ENCODE peak calls at places on chromosomes 11 and 22, in seven cellular contexts. U is AG09309, L is BE2C, Y is HCT116, V is fibroblast of pulmonary artery, E is uterus, M is fibroblast of lung. T is an unnamed sample.

GRCh38 chr22:30432520-30432919 is 7.0 kb downstream of the MTFP1 start:
- DNase-seq in U (no peak), L (no peak), Y (no peak), V (no peak), E (no peak), M (no peak), T (no peak)

GRCh38 chr22:48979482-48979881 is 848.2 kb downstream of the BRD1 start:
- DNase-seq in U (no peak), L (no peak), Y (peak), V (no peak), E (no peak), M (no peak), T (no peak)

GRCh38 chr11:10288881-10289764 is 4.9 kb downstream of the SBF2 start:
- DNase-seq in U (no peak), L (no peak), Y (no peak), V (no peak), E (no peak), M (no peak), T (no peak)

GRCh38 chr11:12071574-12071973 is 38.8 kb upstream of the MICAL2 start:
- DNase-seq in U (no peak), L (no peak), Y (no peak), V (no peak), E (no peak), M (no peak), T (no peak)

GRCh38 chr11:77309401-77310085 is 8.1 kb upstream of the GDPD4 start:
- DNase-seq in U (no peak), L (no peak), Y (no peak), V (no peak), E (no peak), M (no peak), T (no peak)

GRCh38 chr11:95068549-95068948 is 1.8 kb downstream of the SRSF8 start:
- DNase-seq in U (peak), L (peak), Y (peak), V (peak), E (peak), M (peak), T (peak)

GRCh38 chr11:130209128-130209932 is 49.7 kb downstream of the ST14 start:
- DNase-seq in U (no peak), L (peak), Y (no peak), V (no peak), E (no peak), M (no peak), T (no peak)

GRCh38 chr22:29479417-29480261 is at the start of gene NEFH:
- DNase-seq in U (no peak), L (peak), Y (no peak), V (no peak), E (no peak), M (no peak), T (no peak)

GRCh38 chr11:3971756-3972404 is 116.4 kb downstream of the STIM1 start:
- DNase-seq in U (no peak), L (no peak), Y (no peak), V (no peak), E (no peak), M (no peak), T (no peak)

GRCh38 chr11:127994736-127995135 is 592.6 kb downstream of the ETS1 start:
- DNase-seq in U (peak), L (no peak), Y (no peak), V (peak), E (no peak), M (peak), T (no peak)

GRCh38 chr11:15865212-15865987 is 490.9 kb downstream of the SOX6 start:
- DNase-seq in U (no peak), L (no peak), Y (no peak), V (no peak), E (no peak), M (no peak), T (no peak)

GRCh38 chr11:60774726-60775125 is 10.4 kb upstream of the MS4A10 start:
- DNase-seq in U (no peak), L (no peak), Y (no peak), V (no peak), E (no peak), M (no peak), T (no peak)

GRCh38 chr11:68002943-68003845 is 703 bp downstream of the UNC93B1 start:
- DNase-seq in U (no peak), L (no peak), Y (no peak), V (no peak), E (no peak), M (no peak), T (no peak)

GRCh38 chr11:12134239-12134590 is 23.8 kb downstream of the MICAL2 start:
- DNase-seq in U (no peak), L (no peak), Y (no peak), V (no peak), E (no peak), M (no peak), T (no peak)

GRCh38 chr11:42462558-42463310 is 849.1 kb upstream of the API5 start:
- DNase-seq in U (no peak), L (no peak), Y (no peak), V (peak), E (no peak), M (peak), T (no peak)

GRCh38 chr22:27212617-27213177 is 555.3 kb downstream of the MIAT start:
- DNase-seq in U (peak), L (peak), Y (no peak), V (peak), E (peak), M (peak), T (no peak)

GRCh38 chr22:47393191-47393590 is 630.7 kb downstream of the TBC1D22A start:
- DNase-seq in U (no peak), L (no peak), Y (no peak), V (no peak), E (no peak), M (no peak), T (no peak)

GRCh38 chr11:95335989-95336388 is 105.0 kb upstream of the SESN3 start:
- DNase-seq in U (no peak), L (peak), Y (no peak), V (no peak), E (no peak), M (peak), T (no peak)

GRCh38 chr11:35282226-35282882 is 137.0 kb downstream of the SLC1A2 start:
- DNase-seq in U (no peak), L (no peak), Y (no peak), V (peak), E (peak), M (peak), T (no peak)

GRCh38 chr22:35409783-35410662 is 10.1 kb downstream of the MCM5 start:
- DNase-seq in U (no peak), L (no peak), Y (no peak), V (peak), E (no peak), M (no peak), T (no peak)

GRCh38 chr22:35407352-35407751 is 7.4 kb downstream of the MCM5 start:
- DNase-seq in U (no peak), L (no peak), Y (no peak), V (no peak), E (no peak), M (no peak), T (no peak)

GRCh38 chr22:35410663-35411034 is 10.7 kb downstream of the MCM5 start:
- DNase-seq in U (no peak), L (no peak), Y (no peak), V (no peak), E (no peak), M (no peak), T (no peak)

GRCh38 chr22:35413624-35414023 is 13.7 kb downstream of the MCM5 start:
- DNase-seq in U (no peak), L (no peak), Y (no peak), V (no peak), E (no peak), M (no peak), T (no peak)

DNA sequence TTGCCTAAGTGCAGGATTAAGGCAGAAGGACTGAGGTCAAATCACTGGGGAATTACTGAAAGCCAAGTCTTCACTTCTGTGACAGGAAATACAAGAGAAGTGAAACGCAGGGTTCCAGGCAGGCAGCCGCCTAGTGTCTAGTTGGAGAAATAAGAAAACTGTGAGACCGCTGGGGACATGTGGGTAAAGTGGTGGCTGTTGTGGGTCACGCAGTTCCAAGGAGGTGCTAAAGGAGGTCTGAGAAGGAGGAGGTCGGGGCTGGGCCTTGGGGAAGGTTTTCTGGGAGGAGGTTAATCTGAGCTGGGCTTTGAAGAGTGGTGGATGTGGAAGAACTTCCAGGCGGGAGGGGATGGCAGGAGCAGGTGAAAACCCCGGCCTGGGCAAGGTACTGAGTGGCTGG is 11.2 kb downstream of the MCM5 start:
- DNase-seq in U (no peak), L (no peak), Y (no peak), V (no peak), E (no peak), M (no peak), T (no peak)
- TF ChIP-seq CTCF in U (no peak), L (no peak), Y (no peak), V (no peak), E (no peak), M (no peak), T (no peak)

DNA sequence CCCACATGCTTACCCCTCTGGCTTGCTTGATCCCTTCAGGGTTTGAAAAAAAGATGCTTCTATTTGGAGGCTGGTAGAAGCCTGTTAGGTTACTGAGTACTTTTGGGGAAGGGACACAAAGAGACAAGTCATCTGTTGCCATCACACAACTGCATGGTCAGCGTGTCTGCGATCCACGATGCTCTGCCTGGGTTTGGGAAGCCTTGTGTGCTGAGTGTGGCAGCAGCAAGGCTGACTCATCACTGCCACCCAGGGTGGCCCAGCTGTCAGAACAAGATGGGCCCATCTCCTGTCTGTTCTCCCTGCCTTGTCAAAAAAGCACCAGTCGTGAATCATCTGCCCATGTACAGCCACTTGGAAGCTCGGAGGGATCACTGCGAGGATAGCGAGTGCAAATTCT is 26.2 kb downstream of the UBASH3B start:
- DNase-seq in U (no peak), L (no peak), Y (no peak), V (no peak), E (no peak), M (peak), T (no peak)
- TF ChIP-seq CTCF in U (no peak), L (no peak), Y (no peak), V (no peak), E (no peak), M (no peak), T (no peak)

GRCh38 chr22:44485494-44485893 is 12.5 kb downstream of the RTL6 start:
- DNase-seq in U (no peak), L (no peak), Y (no peak), V (no peak), E (no peak), M (no peak), T (no peak)
- TF ChIP-seq CTCF in U (no peak), L (no peak), Y (no peak), V (no peak), E (no peak), M (no peak), T (no peak)

GRCh38 chr22:50267591-50268390 is 2.4 kb downstream of the MAPK11 start:
- DNase-seq in U (no peak), L (no peak), Y (no peak), V (peak), E (peak), M (peak), T (no peak)
- TF ChIP-seq CTCF in U (peak), L (no peak), Y (no peak), V (peak), E (peak), M (peak), T (peak)

DNA sequence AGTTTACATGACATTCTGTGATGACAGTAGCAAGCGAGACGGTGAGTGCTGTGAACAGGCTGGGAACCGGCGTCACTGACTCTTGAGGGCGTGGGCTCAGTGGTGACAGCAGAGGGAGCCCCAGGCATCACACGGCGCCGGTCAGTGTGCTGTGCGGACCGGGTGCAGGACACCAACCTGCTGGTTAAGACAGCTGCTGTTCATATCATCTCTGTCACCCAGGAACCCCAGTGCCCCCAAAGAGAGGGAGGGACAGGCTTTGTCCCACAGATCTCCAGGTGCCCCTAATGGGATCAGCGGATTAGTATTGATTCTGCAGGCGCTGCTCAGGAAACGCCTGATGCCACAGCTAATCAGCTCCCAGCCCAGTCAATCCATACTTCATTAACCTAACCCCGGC is 18.4 kb downstream of the B3GAT1 start:
- DNase-seq in U (no peak), L (peak), Y (peak), V (no peak), E (no peak), M (no peak), T (peak)
- TF ChIP-seq CTCF in U (no peak), L (peak), Y (peak), V (no peak), E (no peak), M (no peak), T (peak)

GRCh38 chr11:134391656-134392055 is 20.4 kb downstream of the B3GAT1 start:
- DNase-seq in U (no peak), L (no peak), Y (no peak), V (no peak), E (no peak), M (no peak), T (no peak)

GRCh38 chr11:134392953-134393615 is 19.0 kb downstream of the B3GAT1 start:
- DNase-seq in U (no peak), L (no peak), Y (no peak), V (no peak), E (no peak), M (no peak), T (no peak)

GRCh38 chr11:134390706-134391105 is 21.3 kb downstream of the B3GAT1 start:
- DNase-seq in U (no peak), L (no peak), Y (no peak), V (no peak), E (no peak), M (no peak), T (no peak)

GRCh38 chr11:134389464-134390180 is 22.4 kb downstream of the B3GAT1 start:
- DNase-seq in U (no peak), L (no peak), Y (no peak), V (no peak), E (no peak), M (no peak), T (no peak)

DNA sequence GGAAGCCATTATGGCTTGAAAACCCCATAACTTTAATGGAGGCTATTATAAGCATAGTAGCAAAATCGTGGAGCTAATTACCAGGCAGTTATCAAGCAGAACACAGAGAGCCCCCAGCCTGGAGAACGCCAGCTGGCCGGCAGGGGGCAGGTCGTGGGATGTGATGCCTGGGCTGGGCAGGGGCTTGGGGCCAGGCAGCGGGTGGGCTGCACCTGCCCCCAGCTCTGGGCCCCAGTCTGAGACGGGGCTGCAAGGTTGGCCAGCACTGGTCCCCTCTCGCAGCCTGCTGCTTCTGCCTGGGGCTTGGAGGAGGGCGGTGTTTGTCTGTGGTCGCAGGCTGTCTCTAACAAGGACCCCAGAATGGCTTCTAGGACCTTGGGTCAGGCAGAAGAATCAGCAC is 20.9 kb downstream of the B3GAT1 start:
- DNase-seq in U (no peak), L (no peak), Y (no peak), V (no peak), E (no peak), M (no peak), T (no peak)
- TF ChIP-seq CTCF in U (no peak), L (peak), Y (peak), V (no peak), E (no peak), M (no peak), T (no peak)

GRCh38 chr11:113581713-113582112 is 106.5 kb upstream of the DRD2 start:
- DNase-seq in U (no peak), L (no peak), Y (no peak), V (no peak), E (no peak), M (no peak), T (no peak)

GRCh38 chr11:113578164-113578455 is 102.9 kb upstream of the DRD2 start:
- DNase-seq in U (no peak), L (peak), Y (no peak), V (no peak), E (no peak), M (no peak), T (no peak)

GRCh38 chr11:113577356-113578163 is 102.4 kb upstream of the DRD2 start:
- DNase-seq in U (no peak), L (peak), Y (no peak), V (no peak), E (no peak), M (no peak), T (no peak)

GRCh38 chr11:113578715-113579250 is 103.6 kb upstream of the DRD2 start:
- DNase-seq in U (no peak), L (no peak), Y (no peak), V (no peak), E (no peak), M (no peak), T (no peak)

DNA sequence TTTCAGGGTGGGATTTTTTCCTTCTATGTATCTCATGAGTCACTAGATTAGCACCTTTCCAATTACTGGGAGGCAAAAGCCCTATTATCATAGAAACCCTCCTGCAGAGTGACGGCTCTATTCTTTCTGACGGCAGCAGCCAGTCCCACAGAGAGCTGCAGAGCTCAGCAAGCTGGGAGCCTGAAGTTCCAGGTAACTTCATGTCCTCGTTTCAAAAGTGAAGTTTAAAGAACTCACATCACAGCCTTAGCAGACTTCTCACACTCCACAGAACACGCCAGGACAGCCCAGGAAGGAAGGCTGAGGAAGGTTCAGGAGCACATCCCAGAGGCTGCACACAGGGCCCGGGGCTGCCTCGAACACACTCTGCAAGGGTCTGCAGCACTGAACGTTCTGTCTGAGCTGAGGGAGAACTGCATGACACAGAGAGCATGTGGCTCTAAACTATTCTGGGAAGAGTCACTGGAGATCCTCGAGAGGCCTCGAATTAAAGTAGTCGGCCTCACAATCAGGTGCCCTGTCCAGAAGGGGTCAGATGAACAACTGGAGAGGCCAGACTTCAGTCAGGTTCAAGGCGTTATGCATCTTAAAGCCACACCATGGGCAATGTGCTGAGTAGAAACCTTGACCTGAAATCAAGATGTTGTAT is 104.2 kb upstream of the DRD2 start:
- DNase-seq in U (no peak), L (no peak), Y (no peak), V (no peak), E (no peak), M (no peak), T (no peak)
- TF ChIP-seq CTCF in U (no peak), L (no peak), Y (no peak), V (no peak), E (no peak), M (no peak), T (no peak)